ENCODE peak calls at places on chromosome 20, in nine cellular contexts. T is astrocyte of the spinal cord, C is left ventricle myocardium inferior, W is kidney epithelial cell, D is colonic mucosa, J is breast epithelium, Z is coronary artery, L is fibroblast of pulmonary artery, B is NB4. R is an unnamed sample.

GRCh38 chr20:53309515-53309914 is 284.1 kb downstream of the ZNF217 start:
- DNase-seq in W (no peak), B (no peak), T (no peak), C (no peak), L (no peak), J (no peak), D (no peak), Z (no peak), R (no peak)

GRCh38 chr20:13009682-13010406 is 1.1 kb downstream of the SPTLC3 start:
- DNase-seq in Z (no peak), B (peak; percentile 84), L (peak; percentile 98), T (peak; percentile 96), J (no peak), D (peak; percentile 55), C (no peak), W (peak; percentile 86), R (peak; percentile 70)

GRCh38 chr20:23203310-23203709 is 117.2 kb upstream of the CD93 start:
- DNase-seq in W (no peak), J (no peak), Z (peak; percentile 29), L (no peak), T (no peak), D (no peak), C (no peak), B (no peak), R (no peak)

GRCh38 chr20:2751868-2752630 is 48.4 kb downstream of the CPXM1 start:
- DNase-seq in W (no peak), L (peak; percentile 14), Z (peak; percentile 72), D (no peak), C (no peak), B (peak; percentile 53), T (no peak), J (no peak), R (no peak)

GRCh38 chr20:51454250-51454865 is 88.2 kb downstream of the NFATC2 start:
- DNase-seq in C (no peak), Z (no peak), T (no peak), J (no peak), D (no peak), B (no peak), W (no peak), L (no peak), R (no peak)

GRCh38 chr20:7490288-7490687 is 450.0 kb downstream of the HAO1 start:
- DNase-seq in C (no peak), J (no peak), L (no peak), D (no peak), Z (no peak), B (no peak), W (no peak), T (no peak), R (no peak)

GRCh38 chr20:54433653-54434052 is 41.7 kb upstream of the DOK5 start:
- DNase-seq in L (no peak), B (no peak), W (no peak), D (no peak), C (no peak), T (no peak), Z (no peak), J (no peak), R (no peak)

GRCh38 chr20:46715292-46715756 is 5.9 kb downstream of the SLC2A10 start:
- DNase-seq in D (peak; percentile 70), L (peak; percentile 83), T (no peak), Z (no peak), C (no peak), J (peak; percentile 85), W (no peak), B (no peak), R (no peak)

GRCh38 chr20:61460261-61461047 is 208.4 kb downstream of the CDH4 start:
- DNase-seq in L (no peak), Z (no peak), J (no peak), T (no peak), C (no peak), B (no peak), W (no peak), D (no peak), R (no peak)

GRCh38 chr20:53216478-53216855 is 244.3 kb downstream of the TSHZ2 start:
- DNase-seq in Z (no peak), W (no peak), J (no peak), C (no peak), T (no peak), D (no peak), B (no peak), L (no peak), R (no peak)

GRCh38 chr20:59588236-59588855 is 16.0 kb upstream of the PHACTR3 start:
- DNase-seq in T (no peak), D (no peak), Z (no peak), B (no peak), J (no peak), W (no peak), L (no peak), C (peak; percentile 2), R (no peak)
- H3K4me3 ChIP-seq in T (no peak overlapping the region), D (no peak overlapping the region), Z (no peak overlapping the region), B (no peak overlapping the region), J (no peak overlapping the region), W (no peak overlapping the region), L (no peak overlapping the region), C (no peak overlapping the region), R (no peak overlapping the region)

GRCh38 chr20:57432874-57433491 is 41.8 kb downstream of the RBM38 start:
- DNase-seq in Z (no peak), J (no peak), B (peak; percentile 98), T (no peak), L (no peak), D (peak; percentile 82), W (no peak), C (peak; percentile 62), R (no peak)

GRCh38 chr20:57434390-57434700 is 43.1 kb downstream of the RBM38 start:
- DNase-seq in J (no peak), L (no peak), W (no peak), T (no peak), B (peak; percentile 62), D (no peak), Z (no peak), C (no peak), R (no peak)

GRCh38 chr20:57435105-57435497 is 43.9 kb downstream of the RBM38 start:
- DNase-seq in J (no peak), Z (no peak), C (no peak), B (no peak), L (no peak), D (no peak), T (no peak), W (no peak), R (no peak)

GRCh38 chr20:57432480-57432873 is 41.3 kb downstream of the RBM38 start:
- DNase-seq in J (no peak), Z (no peak), C (no peak), D (no peak), T (no peak), L (no peak), W (no peak), B (no peak), R (no peak)

GRCh38 chr20:57433658-57434389 is 42.6 kb downstream of the RBM38 start:
- DNase-seq in D (no peak), C (no peak), J (no peak), Z (no peak), B (peak; percentile 60), L (no peak), W (no peak), T (no peak), R (no peak)
- TF ChIP-seq CTCF in D (no peak), C (no peak), J (no peak), Z (no peak), B (no peak), L (no peak), W (no peak), T (no peak), R (no peak)

GRCh38 chr20:34705383-34706021 is 1.4 kb downstream of the TP53INP2 start:
- DNase-seq in J (no peak), D (peak; percentile 80), L (peak; percentile 23), T (no peak), Z (no peak), W (no peak), C (peak; percentile 41), B (peak; percentile 60), R (no peak)
- H3K4me3 ChIP-seq in J (no peak overlapping the region), D (peak overlapping the region; percentile 81), L (peak overlapping the region; percentile 74), T (no peak overlapping the region), Z (peak overlapping the region; percentile 98), W (peak overlapping the region; percentile 91), C (peak overlapping the region; percentile 79), B (no peak overlapping the region), R (peak overlapping the region; percentile 89)

GRCh38 chr20:33646191-33646590 is 15.9 kb upstream of the C20orf144 start:
- DNase-seq in Z (no peak), L (no peak), C (no peak), B (no peak), W (no peak), J (no peak), T (no peak), D (no peak), R (no peak)

GRCh38 chr20:33645421-33645820 is 16.7 kb upstream of the C20orf144 start:
- DNase-seq in L (no peak), Z (no peak), T (no peak), B (no peak), C (no peak), J (no peak), D (no peak), W (no peak), R (no peak)

GRCh38 chr20:33649201-33649631 is 12.9 kb upstream of the C20orf144 start:
- DNase-seq in J (no peak), W (no peak), C (peak; percentile 68), D (peak; percentile 33), Z (no peak), T (no peak), L (no peak), B (no peak), R (no peak)

GRCh38 chr20:33648396-33649004 is 13.6 kb upstream of the C20orf144 start:
- DNase-seq in Z (peak; percentile 77), J (no peak), C (peak; percentile 13), T (peak; percentile 30), L (no peak), B (no peak), W (no peak), D (no peak), R (no peak)

DNA sequence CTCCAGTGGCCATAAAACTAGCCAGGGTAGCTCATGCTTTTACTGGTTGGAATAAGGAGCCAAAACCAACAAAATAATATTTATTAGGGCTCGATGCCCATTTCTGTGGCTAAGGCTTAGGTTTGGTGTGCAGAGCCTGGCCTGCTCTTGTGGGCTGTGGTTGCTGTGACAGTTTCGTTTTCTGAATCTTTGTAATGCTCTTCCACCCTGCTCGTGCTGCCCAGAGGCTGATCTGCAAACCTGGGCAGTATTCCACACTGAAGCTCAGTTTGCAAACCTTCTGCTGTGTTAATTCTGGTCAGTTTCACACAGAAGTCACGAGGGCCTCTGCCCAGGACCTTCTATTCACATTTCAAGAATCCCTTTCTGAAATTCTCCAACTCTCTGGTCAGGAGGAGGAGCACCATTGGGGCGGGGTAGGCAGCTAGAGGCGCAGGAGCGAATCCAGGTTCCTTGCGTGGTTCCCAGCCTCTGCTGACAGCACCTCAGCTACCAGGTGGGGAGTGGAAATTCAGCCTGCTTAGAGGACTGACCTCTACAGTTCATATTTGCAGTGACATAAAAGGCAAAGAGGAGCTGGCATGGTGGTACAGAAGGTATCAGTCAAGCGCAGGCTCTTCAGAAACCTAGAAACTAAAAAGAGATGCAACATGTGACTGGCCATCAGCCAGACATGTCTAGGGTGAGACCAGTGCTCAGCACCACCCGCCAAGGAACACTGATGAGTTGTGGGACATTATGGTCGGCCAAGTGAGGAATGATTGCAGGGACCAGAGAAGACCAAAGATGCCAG is 14.3 kb upstream of the C20orf144 start:
- DNase-seq in T (peak; percentile 95), Z (peak; percentile 74), J (no peak), D (no peak), C (peak; percentile 14), B (no peak), L (peak; percentile 43), W (no peak), R (no peak)
- TF ChIP-seq CTCF in T (no peak), Z (no peak), J (no peak), D (no peak), C (no peak), B (no peak), L (no peak), W (no peak), R (no peak)